ENCODE peak calls at places on chromosomes 12 and 14, in six cellular contexts. W is cardiac muscle cell, L is MM.1S, V is lower lobe of right lung, N is upper lobe of right lung, F is A673. E is an unnamed sample.

GRCh38 chr12:130162267-130162666 is at the start of gene FZD10:
- DNase-seq in W (peak; percentile 10), L (no peak), V (no peak), N (peak; percentile 65), F (no peak), E (no peak)

GRCh38 chr14:58732387-58732786 is 94.6 kb downstream of the DACT1 start:
- DNase-seq in W (no peak), L (no peak), V (no peak), N (no peak), F (no peak), E (no peak)

GRCh38 chr12:87967871-87968270 is 61.3 kb downstream of the C12orf50 start:
- DNase-seq in W (peak; percentile 55), L (no peak), V (no peak), N (no peak), F (peak; percentile 74), E (no peak)

GRCh38 chr12:52506858-52507715 is 13.1 kb downstream of the KRT5 start:
- DNase-seq in W (peak; percentile 93), L (peak; percentile 54), V (no peak), N (no peak), F (peak; percentile 62), E (peak; percentile 11)

GRCh38 chr12:47590771-47591368 is 115.0 kb downstream of the RPAP3 start:
- DNase-seq in W (peak; percentile 18), L (no peak), V (no peak), N (no peak), F (peak; percentile 36), E (no peak)

GRCh38 chr12:32568241-32568640 is 110.9 kb upstream of the DNM1L start:
- DNase-seq in W (peak; percentile 87), L (no peak), V (no peak), N (no peak), F (peak; percentile 60), E (no peak)

GRCh38 chr12:42546709-42547108 is 42.8 kb downstream of the PRICKLE1 start:
- DNase-seq in W (no peak), L (peak; percentile 46), V (no peak), N (no peak), F (no peak), E (no peak)

GRCh38 chr12:52952082-52952801 is 3.3 kb downstream of the KRT18 start:
- DNase-seq in W (peak; percentile 37), L (no peak), V (peak; percentile 77), N (peak; percentile 83), F (no peak), E (no peak)

GRCh38 chr12:92509156-92509758 is 193.5 kb upstream of the PLEKHG7 start:
- DNase-seq in W (no peak), L (no peak), V (no peak), N (no peak), F (no peak), E (no peak)

GRCh38 chr12:1474059-1474537 is 120.3 kb downstream of the FBXL14 start:
- DNase-seq in W (peak; percentile 86), L (no peak), V (no peak), N (no peak), F (peak; percentile 44), E (no peak)
- H3K4me1 ChIP-seq in W (peaks cover 61% of the 10 kb centered on the region), L (no peaks in the 10 kb centered on the region), V (peaks cover 21% of the 10 kb centered on the region), N (peaks cover 8% of the 10 kb centered on the region), F (peaks cover 8% of the 10 kb centered on the region), E (peaks cover 15% of the 10 kb centered on the region)

GRCh38 chr12:18898469-18898868 is 160.6 kb downstream of the CAPZA3 start:
- DNase-seq in W (no peak), L (no peak), V (no peak), N (no peak), F (no peak), E (no peak)

GRCh38 chr12:18895540-18895939 is 157.6 kb downstream of the CAPZA3 start:
- DNase-seq in W (no peak), L (no peak), V (no peak), N (no peak), F (no peak), E (no peak)

GRCh38 chr12:18899162-18899561 is 161.2 kb downstream of the CAPZA3 start:
- DNase-seq in W (no peak), L (no peak), V (no peak), N (no peak), F (no peak), E (no peak)

GRCh38 chr12:18897816-18898215 is 159.9 kb downstream of the CAPZA3 start:
- DNase-seq in W (no peak), L (no peak), V (no peak), N (no peak), F (no peak), E (no peak)

GRCh38 chr12:18895946-18896345 is 158.0 kb downstream of the CAPZA3 start:
- DNase-seq in W (peak; percentile 31), L (no peak), V (no peak), N (no peak), F (peak; percentile 39), E (no peak)
- H3K4me3 ChIP-seq in W (no peak overlapping the region), L (no peak overlapping the region), V (no peak overlapping the region), N (no peak overlapping the region), F (no peak overlapping the region), E (no peak overlapping the region)

GRCh38 chr14:101948666-101949205 is 15.6 kb upstream of the DYNC1H1 start:
- DNase-seq in W (no peak), L (no peak), V (no peak), N (no peak), F (no peak), E (no peak)
- H3K27ac ChIP-seq in W (peak overlapping the region; percentile 92), L (peak overlapping the region; percentile 89), V (peak overlapping the region; percentile 98), N (peak overlapping the region; percentile 98), F (peak overlapping the region; percentile 98), E (peak overlapping the region; percentile 94)

GRCh38 chr12:27554421-27555186 is 30.6 kb downstream of the PPFIBP1 start:
- DNase-seq in W (peak; percentile 90), L (no peak), V (no peak), N (no peak), F (peak; percentile 62), E (no peak)
- H3K4me1 ChIP-seq in W (peaks cover 8% of the 10 kb centered on the region), L (no peaks in the 10 kb centered on the region), V (peaks cover 71% of the 10 kb centered on the region), N (peaks cover 46% of the 10 kb centered on the region), F (peaks cover 49% of the 10 kb centered on the region), E (no peaks in the 10 kb centered on the region)

DNA sequence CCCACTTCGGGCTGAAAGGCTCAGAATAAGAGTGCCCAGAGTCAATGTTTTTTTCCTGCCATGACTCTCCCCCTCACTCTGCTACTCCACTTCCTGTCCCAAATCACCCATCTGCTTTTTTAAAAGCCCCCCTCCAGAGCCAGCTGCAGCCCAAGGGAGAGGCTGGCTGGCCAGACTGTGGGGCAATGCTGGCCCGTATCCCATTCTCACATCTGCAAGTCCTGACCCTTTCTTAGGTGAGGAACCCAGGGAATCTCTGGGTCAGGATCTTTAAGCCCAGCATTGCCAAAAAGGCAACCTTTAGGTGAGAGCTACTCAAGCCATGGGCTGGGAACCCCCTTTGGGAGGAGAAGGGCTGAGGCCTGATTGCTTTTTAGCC is 1.7 kb upstream of the ITGA5 start:
- DNase-seq in W (peak; percentile 54), L (no peak), V (no peak), N (no peak), F (no peak), E (no peak)
- H3K4me3 ChIP-seq in W (no peak overlapping the region), L (no peak overlapping the region), V (no peak overlapping the region), N (no peak overlapping the region), F (no peak overlapping the region), E (no peak overlapping the region)

DNA sequence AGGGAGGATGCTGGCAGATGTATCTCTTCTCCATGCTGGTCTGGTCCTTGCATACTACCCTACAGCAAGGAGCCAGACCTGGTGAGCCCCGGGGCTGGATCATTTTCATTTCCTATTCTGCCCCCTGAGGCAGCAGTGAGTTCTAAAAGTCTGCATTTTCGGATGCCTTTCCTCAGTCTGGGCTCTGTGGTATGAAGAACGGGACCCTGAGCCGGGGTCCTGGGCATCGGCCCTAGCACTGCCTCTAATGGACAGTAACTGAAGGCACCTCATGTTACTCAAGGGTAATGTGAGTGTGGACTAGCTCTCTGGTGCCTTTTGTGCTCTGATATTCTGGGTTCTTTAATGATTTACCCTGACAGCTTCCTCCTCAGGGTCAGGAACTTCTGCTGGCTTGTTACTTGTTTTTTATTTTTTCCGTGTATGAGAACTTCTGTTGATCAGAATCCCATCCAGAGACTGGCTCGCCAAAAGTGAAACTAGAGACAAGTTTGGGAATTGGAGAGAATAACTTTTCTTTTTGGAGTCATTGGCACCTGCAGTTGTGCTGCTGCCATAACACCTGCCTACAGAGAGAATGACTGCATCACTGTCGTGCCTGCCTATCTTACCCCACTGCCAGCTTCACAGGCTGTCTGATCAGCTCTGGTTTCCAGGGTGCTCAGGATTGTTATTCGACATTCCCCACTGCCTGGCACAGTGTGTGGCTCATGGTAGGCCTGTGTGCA is 62.3 kb downstream of the SUSD6 start:
- DNase-seq in W (no peak), L (peak; percentile 26), V (no peak), N (no peak), F (no peak), E (no peak)
- H3K27ac ChIP-seq in W (no peak overlapping the region), L (peak overlapping the region; percentile 27), V (peak overlapping the region; percentile 59), N (peak overlapping the region; percentile 51), F (no peak overlapping the region), E (peak overlapping the region; percentile 32)

GRCh38 chr12:46383654-46384450 is 11.3 kb upstream of the SLC38A2 start:
- DNase-seq in W (peak; percentile 98), L (peak; percentile 64), V (peak; percentile 94), N (peak; percentile 95), F (peak; percentile 86), E (peak; percentile 76)
- H3K4me1 ChIP-seq in W (peaks cover 36% of the 10 kb centered on the region), L (peaks cover 46% of the 10 kb centered on the region), V (peaks cover 56% of the 10 kb centered on the region), N (peaks cover 49% of the 10 kb centered on the region), F (peaks cover 57% of the 10 kb centered on the region), E (peaks cover 25% of the 10 kb centered on the region)

GRCh38 chr12:9124346-9125031 is 8.8 kb upstream of the A2M start:
- DNase-seq in W (no peak), L (no peak), V (no peak), N (peak; percentile 61), F (no peak), E (no peak)

GRCh38 chr12:9127484-9127883 is 11.8 kb upstream of the A2M start:
- DNase-seq in W (no peak), L (no peak), V (no peak), N (no peak), F (no peak), E (no peak)

GRCh38 chr12:9120487-9121184 is 4.9 kb upstream of the A2M start:
- DNase-seq in W (no peak), L (no peak), V (no peak), N (no peak), F (no peak), E (no peak)

GRCh38 chr12:9122166-9122609 is 6.5 kb upstream of the A2M start:
- DNase-seq in W (no peak), L (no peak), V (no peak), N (no peak), F (no peak), E (no peak)

GRCh38 chr12:9123741-9124140 is 8.0 kb upstream of the A2M start:
- DNase-seq in W (no peak), L (no peak), V (no peak), N (no peak), F (no peak), E (no peak)
- H3K4me3 ChIP-seq in W (no peak overlapping the region), L (no peak overlapping the region), V (peak overlapping the region; percentile 38), N (peak overlapping the region; percentile 11), F (no peak overlapping the region), E (no peak overlapping the region)

GRCh38 chr12:19909418-19909817 is 458.9 kb upstream of the PDE3A start:
- DNase-seq in W (no peak), L (no peak), V (no peak), N (no peak), F (no peak), E (no peak)
- H3K27ac ChIP-seq in W (no peak overlapping the region), L (no peak overlapping the region), V (no peak overlapping the region), N (no peak overlapping the region), F (no peak overlapping the region), E (no peak overlapping the region)

E was measured in CD4-positive, alpha-beta memory T cell.